ENCODE peak calls at places on chromosomes 12 and 14, in seven cellular contexts. C is lung, J is AG04450, T is psoas muscle, I is sigmoid colon, M is pancreas, K is tibial artery. E is an unnamed sample.

GRCh38 chr14:56176530-56176929 is 58.3 kb downstream of the PELI2 start:
- DNase-seq in K (no peak), C (no peak), J (no peak), I (no peak), M (no peak), T (no peak), E (no peak)

GRCh38 chr14:101874001-101874400 is 90.4 kb upstream of the DYNC1H1 start:
- DNase-seq in J (no peak), C (no peak), I (no peak), K (no peak), T (no peak), M (no peak), E (no peak)

GRCh38 chr12:53712059-53712643 is 15.1 kb downstream of the CALCOCO1 start:
- DNase-seq in I (no peak), J (no peak), T (no peak), C (no peak), M (no peak), K (no peak), E (no peak)

GRCh38 chr14:69054030-69054429 is 74.9 kb upstream of the ACTN1 start:
- DNase-seq in J (no peak), C (no peak), K (no peak), M (no peak), T (no peak), I (no peak), E (no peak)

GRCh38 chr12:39006286-39006685 is 100.9 kb upstream of the CPNE8 start:
- DNase-seq in K (no peak), I (no peak), C (no peak), J (no peak), T (no peak), M (no peak), E (no peak)

GRCh38 chr12:124115976-124116690 is 143.1 kb downstream of the ZNF664 start:
- DNase-seq in T (no peak), C (no peak), K (no peak), M (no peak), J (no peak), I (no peak), E (no peak)

GRCh38 chr14:41606249-41607118 is at the start of gene LRFN5:
- DNase-seq in J (no peak), I (peak; percentile 67), T (peak; percentile 36), C (peak; percentile 29), K (no peak), M (peak; percentile 22), E (no peak)

GRCh38 chr14:102805454-102805891 is 28.2 kb downstream of the TRAF3 start:
- DNase-seq in T (no peak), C (no peak), M (no peak), K (no peak), J (no peak), I (no peak), E (no peak)

GRCh38 chr12:52191841-52192791 is at the start of gene KRT80:
- DNase-seq in M (peak; percentile 97), J (peak; percentile 95), I (peak; percentile 97), T (peak; percentile 86), K (peak; percentile 96), C (peak; percentile 88), E (no peak)

GRCh38 chr14:92923744-92924103 is 774 bp downstream of the CHGA start:
- DNase-seq in C (no peak), K (no peak), J (no peak), M (no peak), T (no peak), I (no peak), E (no peak)

GRCh38 chr14:96083667-96084320 is 44.6 kb downstream of the C14orf132 start:
- DNase-seq in K (peak; percentile 47), I (peak; percentile 29), M (peak; percentile 74), J (no peak), C (peak; percentile 83), T (no peak), E (no peak)

GRCh38 chr12:116336542-116337065 is 59.1 kb upstream of the MED13L start:
- DNase-seq in M (no peak), J (no peak), C (no peak), K (no peak), T (no peak), I (no peak), E (no peak)

GRCh38 chr12:25186038-25186787 is 8.7 kb downstream of the DNAI7 start:
- DNase-seq in I (no peak), M (no peak), T (no peak), K (no peak), C (no peak), J (no peak), E (no peak)

GRCh38 chr14:104800600-104801283 is at the start of gene ZBTB42:
- DNase-seq in J (no peak), I (peak; percentile 85), C (peak; percentile 84), K (peak; percentile 84), M (peak; percentile 93), T (peak; percentile 64), E (peak; percentile 60)

GRCh38 chr14:104799239-104799599 is 1.7 kb upstream of the ZBTB42 start:
- DNase-seq in I (no peak), K (no peak), C (no peak), M (no peak), T (no peak), J (no peak), E (no peak)

GRCh38 chr14:104801284-104802119 is 601 bp downstream of the ZBTB42 start:
- DNase-seq in I (no peak), C (no peak), K (no peak), J (no peak), M (peak; percentile 76), T (no peak), E (no peak)

GRCh38 chr14:104798300-104799238 is 2.3 kb upstream of the ZBTB42 start:
- DNase-seq in J (no peak), M (peak; percentile 43), I (no peak), T (no peak), K (no peak), C (no peak), E (no peak)

DNA sequence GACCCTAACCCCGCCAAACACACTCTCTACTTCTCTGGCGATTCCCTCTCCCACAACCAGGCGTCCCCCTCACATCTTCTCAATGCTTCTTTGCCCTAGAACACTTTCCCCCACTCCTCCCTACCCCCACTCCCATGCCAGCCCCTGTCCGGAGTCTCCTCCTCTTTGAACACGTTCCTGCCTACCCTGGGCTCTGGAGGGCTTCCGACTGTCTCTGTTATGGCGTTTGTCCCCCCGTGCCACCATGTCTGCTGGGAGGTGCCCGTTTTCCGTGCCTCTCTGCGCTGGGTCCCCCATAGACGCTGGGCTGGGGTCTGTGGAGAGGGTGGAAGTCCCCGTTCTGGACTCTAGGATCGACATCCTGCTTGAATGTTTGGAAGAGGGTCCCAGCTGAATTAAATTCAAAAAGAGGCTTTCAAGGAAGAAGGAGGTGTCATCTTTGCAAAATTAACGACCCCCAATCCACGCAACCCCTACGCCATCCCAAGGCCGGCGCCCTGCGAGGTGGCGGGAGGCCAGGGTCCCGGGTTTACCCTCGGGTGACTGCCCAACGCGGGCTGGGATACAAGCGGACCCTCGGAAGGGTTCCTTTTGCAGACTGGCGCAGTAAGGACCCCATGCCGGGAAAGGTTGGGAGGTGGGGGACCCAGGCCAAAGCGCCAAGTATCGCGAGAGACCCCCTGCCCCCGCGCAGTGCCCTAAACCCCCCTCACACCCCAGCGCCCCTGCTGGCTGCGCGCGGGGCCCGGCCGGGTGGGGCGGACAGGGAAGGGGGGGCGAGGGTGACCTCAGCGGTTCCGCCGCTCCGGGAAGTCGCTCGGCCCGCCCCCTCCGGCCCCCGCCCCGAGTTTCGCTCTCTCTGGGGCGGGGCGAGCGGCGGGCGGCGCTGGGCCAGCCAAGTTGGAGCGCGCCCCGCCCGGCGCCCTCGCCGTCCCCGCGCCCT is 973 bp upstream of the ZBTB42 start:
- DNase-seq in J (peak; percentile 29), K (peak; percentile 95), M (peak; percentile 95), C (peak; percentile 85), I (peak; percentile 94), T (peak; percentile 91), E (peak; percentile 59)
- H3K27ac ChIP-seq in J (peak overlapping the region; percentile 39), K (peak overlapping the region; percentile 99), M (peak overlapping the region; percentile 84), C (peak overlapping the region; percentile 96), I (peak overlapping the region; percentile 100), T (peak overlapping the region; percentile 88), E (peak overlapping the region; percentile 50)

GRCh38 chr12:113647048-113647447 is 175.4 kb upstream of the LHX5 start:
- DNase-seq in T (no peak), C (no peak), K (no peak), I (no peak), J (no peak), M (no peak), E (no peak)
- TF ChIP-seq CTCF in T (no peak), C (no peak), K (no peak), I (no peak), J (peak; percentile 11), M (no peak), E (no peak)

DNA sequence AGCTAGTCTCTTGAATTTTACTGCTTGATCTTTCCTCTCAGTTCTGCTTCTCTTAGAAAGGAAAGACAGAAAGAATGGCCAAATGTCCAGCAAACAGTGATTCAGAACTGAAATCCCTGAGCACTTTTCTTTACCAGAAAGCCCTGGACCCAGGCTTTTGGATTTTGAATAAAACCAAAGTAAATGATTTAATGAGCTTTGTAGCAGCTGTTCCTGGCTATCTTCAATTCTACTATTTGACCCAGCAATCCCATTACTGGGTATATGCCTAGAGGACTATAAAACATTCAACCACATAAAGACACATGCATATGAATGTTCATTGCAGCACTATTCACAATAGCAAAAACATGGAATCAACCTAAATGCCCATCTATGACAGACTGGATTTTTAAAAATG is 187.2 kb downstream of the PRKD1 start:
- DNase-seq in J (no peak), I (no peak), K (no peak), T (no peak), M (no peak), C (no peak), E (no peak)
- H3K9me3 ChIP-seq in J (no peaks in the 10 kb centered on the region), I (no peaks in the 10 kb centered on the region), K (no peaks in the 10 kb centered on the region), T (no peaks in the 10 kb centered on the region), M (no peaks in the 10 kb centered on the region), C (no peaks in the 10 kb centered on the region), E (no peaks in the 10 kb centered on the region)

GRCh38 chr14:97336179-97336578 is 539.0 kb downstream of the VRK1 start:
- DNase-seq in I (no peak), M (no peak), K (no peak), J (no peak), C (no peak), T (no peak), E (no peak)

GRCh38 chr14:97337267-97337666 is 540.1 kb downstream of the VRK1 start:
- DNase-seq in J (no peak), T (no peak), M (no peak), I (no peak), K (no peak), C (no peak), E (no peak)

GRCh38 chr14:97337670-97338069 is 540.5 kb downstream of the VRK1 start:
- DNase-seq in T (no peak), J (no peak), I (no peak), M (no peak), K (no peak), C (no peak), E (no peak)

GRCh38 chr14:97332591-97332984 is 535.4 kb downstream of the VRK1 start:
- DNase-seq in J (no peak), C (no peak), M (no peak), T (no peak), K (no peak), I (no peak), E (no peak)

DNA sequence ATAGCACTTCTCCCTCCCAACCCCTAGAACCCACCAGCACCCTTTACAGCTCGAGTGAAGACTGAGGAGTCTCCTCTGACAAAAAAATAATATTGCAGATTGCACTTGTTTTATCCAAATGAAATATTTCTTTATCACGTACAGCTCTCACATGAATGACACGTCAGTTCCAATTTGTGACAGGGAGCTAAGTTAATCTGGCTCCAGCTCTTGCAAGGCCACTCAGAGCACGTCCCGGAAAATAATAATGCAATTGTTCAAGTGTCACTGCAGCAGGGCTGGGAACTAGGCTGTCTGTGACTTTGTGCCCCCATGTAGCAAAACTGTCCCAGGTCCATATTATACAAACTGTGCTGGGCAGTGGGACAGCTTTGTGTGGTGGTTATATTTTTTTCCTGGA is 539.6 kb downstream of the VRK1 start:
- DNase-seq in M (no peak), C (no peak), J (no peak), I (no peak), K (no peak), T (no peak), E (no peak)
- H3K27ac ChIP-seq in M (no peak overlapping the region), C (no peak overlapping the region), J (no peak overlapping the region), I (no peak overlapping the region), K (no peak overlapping the region), T (no peak overlapping the region), E (no peak overlapping the region)

E was measured in CD4-positive, alpha-beta T cell.